ENCODE peak calls at places on chromosome 4, in seven cellular contexts. X, U, V, T, S, Z and Q are unnamed samples.

GRCh38 chr4:7293703-7294102 is 101.4 kb downstream of the SORCS2 start:
- DNase-seq in S (no peak), U (no peak), V (no peak), T (no peak), X (no peak), Z (no peak), Q (no peak)

GRCh38 chr4:180695851-180696250 is 1547.4 kb upstream of the TENM3 start:
- DNase-seq in Z (no peak), T (no peak), V (no peak), U (no peak), X (peak), S (no peak), Q (no peak)

GRCh38 chr4:66647915-66648314 is 897.4 kb downstream of the CENPC start:
- DNase-seq in V (no peak), T (no peak), U (no peak), S (no peak), X (no peak), Z (no peak), Q (no peak)

GRCh38 chr4:152806492-152807125 is 26.9 kb downstream of the ARFIP1 start:
- DNase-seq in S (no peak), X (no peak), T (no peak), V (no peak), Z (no peak), U (no peak), Q (no peak)

GRCh38 chr4:181541396-181541795 is 701.8 kb upstream of the TENM3 start:
- DNase-seq in X (peak), S (no peak), T (no peak), U (no peak), V (no peak), Z (no peak), Q (no peak)

GRCh38 chr4:12852338-12853307 is 631.5 kb downstream of the RAB28 start:
- DNase-seq in Z (peak), V (no peak), X (peak), U (no peak), T (no peak), S (no peak), Q (peak)

GRCh38 chr4:7242766-7243165 is 50.4 kb downstream of the SORCS2 start:
- DNase-seq in X (no peak), Z (no peak), U (no peak), S (no peak), V (no peak), T (no peak), Q (no peak)

GRCh38 chr4:150664935-150665334 is 83.0 kb downstream of the MAB21L2 start:
- DNase-seq in S (no peak), U (no peak), Z (no peak), V (no peak), X (peak), T (no peak), Q (no peak)

GRCh38 chr4:122010610-122011009 is 58.8 kb upstream of the TRPC3 start:
- DNase-seq in S (no peak), Z (no peak), T (no peak), X (peak), V (no peak), U (no peak), Q (no peak)

GRCh38 chr4:155960522-155960921 is 6.9 kb upstream of the CTSO start:
- DNase-seq in Z (no peak), U (no peak), V (no peak), T (no peak), X (peak), S (no peak), Q (no peak)

GRCh38 chr4:57691370-57691769 is 581.2 kb upstream of the IGFBP7 start:
- DNase-seq in Z (no peak), X (no peak), U (no peak), S (no peak), V (no peak), T (no peak), Q (no peak)

GRCh38 chr4:74328501-74328900 is 20.2 kb downstream of the EPGN start:
- DNase-seq in Z (no peak), U (no peak), S (no peak), T (no peak), V (no peak), X (no peak), Q (no peak)

GRCh38 chr4:11420327-11420726 is 8.4 kb downstream of the HS3ST1 start:
- DNase-seq in S (no peak), T (no peak), Z (no peak), U (no peak), X (no peak), V (no peak), Q (no peak)

GRCh38 chr4:139732991-139733555 is 67.5 kb downstream of the MGST2 start:
- DNase-seq in X (no peak), S (peak), T (no peak), Z (no peak), V (no peak), U (no peak), Q (no peak)

GRCh38 chr4:24003476-24003875 is 113.6 kb upstream of the PPARGC1A start:
- DNase-seq in V (no peak), S (no peak), T (no peak), Z (peak), X (no peak), U (no peak), Q (no peak)

GRCh38 chr4:17577660-17578481 is 873 bp downstream of the LAP3 start:
- DNase-seq in T (peak), Z (no peak), X (peak), V (peak), S (peak), U (peak), Q (peak)

GRCh38 chr4:31045724-31046318 is 325.7 kb downstream of the PCDH7 start:
- DNase-seq in S (no peak), X (peak), U (no peak), V (no peak), T (no peak), Z (no peak), Q (peak)
- TF ChIP-seq CTCF in S (no peak), X (peak), U (no peak), V (peak), T (peak), Z (peak), Q (peak)

DNA sequence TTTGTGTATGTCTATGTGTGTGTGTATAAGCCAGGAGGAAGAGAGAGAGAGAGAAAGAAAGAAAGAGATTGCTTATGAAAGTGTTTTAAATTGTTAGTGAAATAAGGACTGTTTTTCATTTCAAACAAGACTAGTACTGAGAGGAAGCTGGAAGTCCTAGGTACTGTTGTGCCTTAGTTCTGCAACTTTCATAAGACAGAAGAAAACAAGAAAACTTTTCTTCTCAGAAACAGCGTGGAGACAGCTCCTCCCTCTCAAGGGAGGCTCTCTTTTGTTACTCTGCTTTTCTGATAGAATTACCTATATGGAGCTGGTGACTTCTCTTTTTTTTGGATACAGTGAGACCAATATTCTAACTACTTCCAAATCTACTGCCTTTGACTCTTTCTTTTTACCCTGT is 62.5 kb downstream of the BANK1 start:
- DNase-seq in U (no peak), V (no peak), S (no peak), X (no peak), Z (no peak), T (no peak), Q (no peak)
- H3K4me3 ChIP-seq in U (no peak), V (no peak), S (no peak), X (no peak), Z (no peak), T (no peak), Q (no peak)

GRCh38 chr4:40980318-40980883 is 230.6 kb downstream of the NSUN7 start:
- DNase-seq in V (no peak), T (no peak), S (no peak), X (peak), U (no peak), Z (peak), Q (peak)
- TF ChIP-seq CTCF in V (peak), T (peak), S (no peak), X (peak), U (peak), Z (peak), Q (no peak)

GRCh38 chr4:76445911-76446310 is 10.9 kb downstream of the SHROOM3 start:
- DNase-seq in Z (no peak), X (no peak), V (no peak), S (no peak), U (no peak), T (no peak), Q (no peak)
- H3K4me3 ChIP-seq in Z (no peak), X (no peak), V (no peak), S (no peak), U (no peak), T (no peak), Q (no peak)

GRCh38 chr4:166341992-166342391 is 469.0 kb downstream of the TLL1 start:
- DNase-seq in S (no peak), X (no peak), Z (no peak), V (no peak), T (no peak), U (no peak), Q (no peak)
- TF ChIP-seq CTCF in S (no peak), X (no peak), Z (no peak), V (no peak), T (no peak), U (no peak), Q (no peak)

GRCh38 chr4:186684889-186685309 is 38.8 kb downstream of the FAT1 start:
- DNase-seq in S (no peak), V (no peak), X (no peak), Z (peak), T (no peak), U (no peak), Q (no peak)

GRCh38 chr4:186688150-186688943 is 35.3 kb downstream of the FAT1 start:
- DNase-seq in T (no peak), V (no peak), X (no peak), Z (peak), U (no peak), S (no peak), Q (no peak)

GRCh38 chr4:186689476-186689875 is 34.2 kb downstream of the FAT1 start:
- DNase-seq in T (peak), X (no peak), Z (no peak), U (no peak), S (no peak), V (no peak), Q (peak)

GRCh38 chr4:186685744-186686143 is 37.9 kb downstream of the FAT1 start:
- DNase-seq in T (no peak), X (peak), U (no peak), Z (no peak), V (no peak), S (no peak), Q (no peak)

GRCh38 chr4:186687263-186687662 is 36.4 kb downstream of the FAT1 start:
- DNase-seq in V (no peak), U (no peak), Z (no peak), X (no peak), S (no peak), T (no peak), Q (no peak)
- H3K4me3 ChIP-seq in V (no peak), U (no peak), Z (no peak), X (no peak), S (no peak), T (no peak), Q (no peak)

GRCh38 chr4:1758306-1759121 is 34.6 kb upstream of the FGFR3 start:
- DNase-seq in V (no peak), X (no peak), T (no peak), Z (no peak), U (no peak), S (no peak), Q (no peak)

GRCh38 chr4:1761130-1761688 is 31.9 kb upstream of the FGFR3 start:
- DNase-seq in Z (no peak), T (no peak), U (no peak), S (no peak), V (no peak), X (no peak), Q (no peak)

GRCh38 chr4:1759170-1759817 is 33.8 kb upstream of the FGFR3 start:
- DNase-seq in X (no peak), Z (peak), U (no peak), T (no peak), S (no peak), V (no peak), Q (no peak)

GRCh38 chr4:1760521-1761001 is 32.5 kb upstream of the FGFR3 start:
- DNase-seq in Z (peak), T (no peak), X (no peak), S (no peak), V (no peak), U (no peak), Q (no peak)

DNA sequence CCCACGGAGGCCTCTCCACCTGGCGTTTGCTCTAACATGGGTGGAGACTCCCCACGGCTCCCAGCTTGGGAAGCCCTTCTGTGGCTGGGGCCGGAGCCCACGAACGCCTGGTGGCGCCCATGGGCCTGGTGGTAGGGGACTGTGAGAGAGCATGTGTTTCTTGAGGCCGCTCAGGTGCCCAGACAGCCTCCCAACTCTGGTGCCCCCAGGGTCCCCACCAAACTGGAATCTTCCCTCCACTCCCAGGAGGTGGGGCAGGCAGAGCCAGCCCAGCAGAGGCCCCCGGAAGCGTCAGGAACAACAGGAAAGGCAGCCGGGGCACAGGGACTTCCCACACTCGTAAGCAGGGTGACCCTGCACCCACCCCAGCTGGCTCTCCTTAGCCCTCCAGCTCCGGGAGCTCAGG is 33.3 kb upstream of the FGFR3 start:
- DNase-seq in S (no peak), T (no peak), U (no peak), V (no peak), Z (no peak), X (no peak), Q (no peak)
- TF ChIP-seq CTCF in S (no peak), T (no peak), U (no peak), V (no peak), Z (no peak), X (no peak), Q (no peak)

GRCh38 chr4:53592128-53592527 is 842 bp upstream of the LNX1 start:
- DNase-seq in Z (no peak), X (peak), V (no peak), T (no peak), U (no peak), S (no peak), Q (no peak)
- H3K4me3 ChIP-seq in Z (peak), X (no peak), V (no peak), T (peak), U (no peak), S (no peak), Q (no peak)

DNA sequence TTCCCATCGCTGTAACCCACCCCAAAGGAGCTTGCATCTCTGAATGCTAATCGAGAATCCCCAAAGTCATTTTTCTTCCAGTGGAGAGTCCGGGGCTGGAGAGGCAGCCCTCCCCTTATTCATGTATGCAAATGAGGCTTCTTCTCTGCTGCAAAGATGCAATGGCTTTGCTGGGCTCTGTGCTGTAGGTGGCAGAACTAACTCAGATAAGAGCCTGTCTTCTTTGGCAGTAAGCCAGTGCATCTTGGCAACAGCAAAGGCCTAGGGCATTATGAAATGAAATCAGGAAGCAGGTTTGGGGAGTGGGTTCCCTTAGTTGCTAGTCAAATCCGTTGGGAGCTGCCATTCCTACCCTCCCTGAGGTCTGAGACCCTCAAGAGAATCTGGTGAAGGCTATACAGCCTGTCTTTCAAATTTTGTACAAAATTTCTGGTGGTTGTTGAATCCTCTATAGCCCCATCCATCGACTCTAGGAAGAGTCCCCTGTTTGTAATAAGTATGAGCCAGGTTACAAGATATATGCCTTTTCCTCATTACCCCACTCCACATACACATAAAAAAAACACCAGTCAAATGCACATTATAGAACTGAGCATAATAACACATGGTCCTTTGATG is 290.6 kb upstream of the TAPT1 start:
- DNase-seq in V (no peak), Z (peak), S (peak), X (peak), T (no peak), U (no peak), Q (peak)
- TF ChIP-seq CTCF in V (peak), Z (peak), S (peak), X (peak), T (peak), U (no peak), Q (no peak)

GRCh38 chr4:26298198-26298950 is 22.4 kb upstream of the RBPJ start:
- DNase-seq in U (no peak), T (no peak), V (no peak), X (peak), Z (peak), S (no peak), Q (no peak)
- H3K4me3 ChIP-seq in U (no peak), T (no peak), V (no peak), X (no peak), Z (peak), S (no peak), Q (no peak)